ENCODE peak calls at places on chromosomes 13 and 19, in eight cellular contexts. One of them, this sample, is unnamed.
A peak's percentile ranks its signal among the peaks of the same experiment; 100 is the strongest.

GRCh38 chr19:6667114-6667627 is 2.8 kb downstream of the TNFSF14 start:
- DNase-seq in heart right ventricle: no peak
- DNase-seq in lower lobe of right lung: peak; percentile 64
- DNase-seq in fibroblast of lung: no peak
- DNase-seq in ascending aorta: no peak
- DNase-seq in H1: no peak
- DNase-seq in adrenal gland: no peak
- DNase-seq in cardiac muscle cell: no peak
- DNase-seq in this sample: no peak

GRCh38 chr19:29404951-29405727 is 120.7 kb upstream of the VSTM2B start:
- DNase-seq in heart right ventricle: no peak
- DNase-seq in lower lobe of right lung: no peak
- DNase-seq in fibroblast of lung: no peak
- DNase-seq in ascending aorta: no peak
- DNase-seq in H1: peak; percentile 38
- DNase-seq in adrenal gland: peak; percentile 22
- DNase-seq in cardiac muscle cell: no peak
- DNase-seq in this sample: peak; percentile 74

GRCh38 chr13:91482427-91482826 is 84.0 kb downstream of the GPC5 start:
- DNase-seq in heart right ventricle: no peak
- DNase-seq in lower lobe of right lung: no peak
- DNase-seq in fibroblast of lung: peak; percentile 10
- DNase-seq in ascending aorta: no peak
- DNase-seq in H1: no peak
- DNase-seq in adrenal gland: no peak
- DNase-seq in cardiac muscle cell: no peak
- DNase-seq in this sample: no peak

GRCh38 chr19:17246681-17247425 is 1.1 kb upstream of the NR2F6 start:
- DNase-seq in heart right ventricle: peak; percentile 50
- DNase-seq in lower lobe of right lung: peak; percentile 66
- DNase-seq in fibroblast of lung: peak; percentile 37
- DNase-seq in ascending aorta: no peak
- DNase-seq in H1: no peak
- DNase-seq in adrenal gland: peak; percentile 58
- DNase-seq in cardiac muscle cell: peak; percentile 29
- DNase-seq in this sample: peak; percentile 79

GRCh38 chr13:113216165-113217056 is 7.0 kb downstream of the CUL4A start:
- DNase-seq in heart right ventricle: no peak
- DNase-seq in lower lobe of right lung: peak; percentile 71
- DNase-seq in fibroblast of lung: peak; percentile 84
- DNase-seq in ascending aorta: peak; percentile 56
- DNase-seq in H1: no peak
- DNase-seq in adrenal gland: peak; percentile 85
- DNase-seq in cardiac muscle cell: peak; percentile 52
- DNase-seq in this sample: peak; percentile 44

GRCh38 chr19:15276620-15277019 is 44.4 kb upstream of the EPHX3 start:
- DNase-seq in heart right ventricle: no peak
- DNase-seq in lower lobe of right lung: no peak
- DNase-seq in fibroblast of lung: no peak
- DNase-seq in ascending aorta: no peak
- DNase-seq in H1: no peak
- DNase-seq in adrenal gland: peak; percentile 50
- DNase-seq in cardiac muscle cell: no peak
- DNase-seq in this sample: no peak

GRCh38 chr19:48325265-48325910 is at the start of gene EMP3:
- DNase-seq in heart right ventricle: peak; percentile 81
- DNase-seq in lower lobe of right lung: peak; percentile 81
- DNase-seq in fibroblast of lung: peak; percentile 91
- DNase-seq in ascending aorta: peak; percentile 92
- DNase-seq in H1: no peak
- DNase-seq in adrenal gland: peak; percentile 92
- DNase-seq in cardiac muscle cell: peak; percentile 95
- DNase-seq in this sample: peak; percentile 92

GRCh38 chr13:114025432-114026127 is 51.7 kb upstream of the C13orf46 start:
- DNase-seq in heart right ventricle: peak; percentile 26
- DNase-seq in lower lobe of right lung: no peak
- DNase-seq in fibroblast of lung: peak; percentile 77
- DNase-seq in ascending aorta: no peak
- DNase-seq in H1: no peak
- DNase-seq in adrenal gland: no peak
- DNase-seq in cardiac muscle cell: peak; percentile 88
- DNase-seq in this sample: peak; percentile 62

GRCh38 chr19:11194657-11195056 is 2.7 kb downstream of the KANK2 start:
- DNase-seq in heart right ventricle: peak; percentile 29
- DNase-seq in lower lobe of right lung: no peak
- DNase-seq in fibroblast of lung: no peak
- DNase-seq in ascending aorta: no peak
- DNase-seq in H1: no peak
- DNase-seq in adrenal gland: no peak
- DNase-seq in cardiac muscle cell: peak; percentile 50
- DNase-seq in this sample: no peak

GRCh38 chr19:5623397-5624153 is 692 bp downstream of the SAFB start:
- DNase-seq in heart right ventricle: peak; percentile 25
- DNase-seq in lower lobe of right lung: no peak
- DNase-seq in fibroblast of lung: no peak
- DNase-seq in ascending aorta: peak; percentile 70
- DNase-seq in H1: no peak
- DNase-seq in adrenal gland: no peak
- DNase-seq in cardiac muscle cell: no peak
- DNase-seq in this sample: peak; percentile 56

GRCh38 chr13:101982903-101983302 is 418.9 kb downstream of the FGF14 start:
- DNase-seq in heart right ventricle: no peak
- DNase-seq in lower lobe of right lung: no peak
- DNase-seq in fibroblast of lung: no peak
- DNase-seq in ascending aorta: no peak
- DNase-seq in H1: no peak
- DNase-seq in adrenal gland: no peak
- DNase-seq in cardiac muscle cell: no peak
- DNase-seq in this sample: no peak

GRCh38 chr19:47049307-47049700 is 880 bp upstream of the TMEM160 start:
- DNase-seq in heart right ventricle: no peak
- DNase-seq in lower lobe of right lung: no peak
- DNase-seq in fibroblast of lung: peak; percentile 74
- DNase-seq in ascending aorta: no peak
- DNase-seq in H1: no peak
- DNase-seq in adrenal gland: no peak
- DNase-seq in cardiac muscle cell: peak; percentile 54
- DNase-seq in this sample: no peak

GRCh38 chr13:29522044-29522685 is 73.3 kb downstream of the SLC7A1 start:
- DNase-seq in heart right ventricle: no peak
- DNase-seq in lower lobe of right lung: no peak
- DNase-seq in fibroblast of lung: peak; percentile 91
- DNase-seq in ascending aorta: peak; percentile 89
- DNase-seq in H1: no peak
- DNase-seq in adrenal gland: no peak
- DNase-seq in cardiac muscle cell: peak; percentile 97
- DNase-seq in this sample: peak; percentile 48

GRCh38 chr19:47891923-47892666 is 6.0 kb upstream of the SULT2A1 start:
- DNase-seq in heart right ventricle: no peak
- DNase-seq in lower lobe of right lung: no peak
- DNase-seq in fibroblast of lung: peak; percentile 12
- DNase-seq in ascending aorta: no peak
- DNase-seq in H1: no peak
- DNase-seq in adrenal gland: peak; percentile 81
- DNase-seq in cardiac muscle cell: peak; percentile 81
- DNase-seq in this sample: no peak

GRCh38 chr13:52405767-52406494 is at the start of gene THSD1:
- DNase-seq in heart right ventricle: peak; percentile 86
- DNase-seq in lower lobe of right lung: peak; percentile 69
- DNase-seq in fibroblast of lung: peak; percentile 62
- DNase-seq in ascending aorta: peak; percentile 77
- DNase-seq in H1: no peak
- DNase-seq in adrenal gland: peak; percentile 71
- DNase-seq in cardiac muscle cell: peak; percentile 52
- DNase-seq in this sample: peak; percentile 93

GRCh38 chr13:94683426-94683825 is 28.9 kb downstream of the SOX21 start:
- DNase-seq in heart right ventricle: no peak
- DNase-seq in lower lobe of right lung: no peak
- DNase-seq in fibroblast of lung: no peak
- DNase-seq in ascending aorta: no peak
- DNase-seq in H1: no peak
- DNase-seq in adrenal gland: no peak
- DNase-seq in cardiac muscle cell: no peak
- DNase-seq in this sample: no peak

GRCh38 chr13:113005997-113006396 is 37.0 kb downstream of the MCF2L start:
- DNase-seq in heart right ventricle: no peak
- DNase-seq in lower lobe of right lung: no peak
- DNase-seq in fibroblast of lung: no peak
- DNase-seq in ascending aorta: no peak
- DNase-seq in H1: no peak
- DNase-seq in adrenal gland: no peak
- DNase-seq in cardiac muscle cell: no peak
- DNase-seq in this sample: no peak

DNA sequence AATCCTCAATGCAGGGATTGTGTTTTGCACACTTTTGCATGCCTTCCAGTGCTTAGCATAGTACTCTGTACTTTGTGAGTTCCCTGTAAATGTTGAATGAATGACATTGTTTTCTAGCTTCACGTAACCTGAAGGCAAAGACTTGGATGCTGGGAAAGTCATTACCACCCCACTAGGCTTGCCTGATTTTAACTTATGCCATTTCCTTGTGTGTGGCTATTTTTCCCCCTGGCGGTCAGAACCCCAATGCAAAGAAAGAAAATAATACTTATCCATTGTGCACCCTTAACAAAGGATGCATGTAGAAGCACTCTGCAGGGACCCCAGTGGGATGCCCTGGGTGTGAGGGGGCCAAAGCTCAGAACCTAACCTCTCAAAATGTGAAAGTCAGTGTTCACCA is 1.2 kb upstream of the ENOX1 start:
- DNase-seq in heart right ventricle: no peak
- DNase-seq in lower lobe of right lung: no peak
- DNase-seq in fibroblast of lung: peak; percentile 39
- DNase-seq in ascending aorta: no peak
- DNase-seq in H1: no peak
- DNase-seq in adrenal gland: no peak
- DNase-seq in cardiac muscle cell: peak; percentile 63
- DNase-seq in this sample: no peak
- H3K27me3 ChIP-seq in heart right ventricle: no peaks in the 10 kb centered on the region
- H3K27me3 ChIP-seq in lower lobe of right lung: peaks cover 45% of the 10 kb centered on the region
- H3K27me3 ChIP-seq in fibroblast of lung: no peaks in the 10 kb centered on the region
- H3K27me3 ChIP-seq in ascending aorta: no peaks in the 10 kb centered on the region
- H3K27me3 ChIP-seq in H1: peaks cover 6% of the 10 kb centered on the region
- H3K27me3 ChIP-seq in adrenal gland: peaks cover 6% of the 10 kb centered on the region
- H3K27me3 ChIP-seq in cardiac muscle cell: peaks cover 35% of the 10 kb centered on the region
- H3K27me3 ChIP-seq in this sample: no peaks in the 10 kb centered on the region

DNA sequence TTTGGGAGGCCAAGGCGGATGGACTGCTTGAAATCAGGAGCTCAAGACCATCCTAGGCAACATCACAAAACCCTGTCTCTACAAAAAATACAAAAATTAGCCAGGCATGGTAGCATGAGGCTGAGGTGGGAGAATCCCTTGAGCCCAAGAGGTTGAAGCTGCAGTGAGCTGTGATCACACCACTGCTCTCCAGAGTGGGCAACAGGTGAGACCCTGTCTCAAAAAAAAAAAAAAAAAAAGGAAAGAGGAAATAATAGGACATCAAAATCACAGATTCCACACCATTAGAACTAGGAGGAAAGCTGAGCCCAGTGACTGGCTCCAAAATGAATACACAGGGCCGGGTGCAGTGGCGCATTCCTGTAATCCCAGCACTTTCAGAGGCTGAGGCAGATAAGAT is 3.2 kb upstream of the ZNF8 start:
- DNase-seq in heart right ventricle: no peak
- DNase-seq in lower lobe of right lung: no peak
- DNase-seq in fibroblast of lung: no peak
- DNase-seq in ascending aorta: no peak
- DNase-seq in H1: no peak
- DNase-seq in adrenal gland: no peak
- DNase-seq in cardiac muscle cell: no peak
- DNase-seq in this sample: no peak
- H3K9me3 ChIP-seq in heart right ventricle: no peaks in the 10 kb centered on the region
- H3K9me3 ChIP-seq in lower lobe of right lung: peaks cover 69% of the 10 kb centered on the region
- H3K9me3 ChIP-seq in fibroblast of lung: no peaks in the 10 kb centered on the region
- H3K9me3 ChIP-seq in ascending aorta: peaks cover 70% of the 10 kb centered on the region
- H3K9me3 ChIP-seq in H1: no peaks in the 10 kb centered on the region
- H3K9me3 ChIP-seq in adrenal gland: no peaks in the 10 kb centered on the region
- H3K9me3 ChIP-seq in cardiac muscle cell: no peaks in the 10 kb centered on the region
- H3K9me3 ChIP-seq in this sample: peaks cover 4% of the 10 kb centered on the region

DNA sequence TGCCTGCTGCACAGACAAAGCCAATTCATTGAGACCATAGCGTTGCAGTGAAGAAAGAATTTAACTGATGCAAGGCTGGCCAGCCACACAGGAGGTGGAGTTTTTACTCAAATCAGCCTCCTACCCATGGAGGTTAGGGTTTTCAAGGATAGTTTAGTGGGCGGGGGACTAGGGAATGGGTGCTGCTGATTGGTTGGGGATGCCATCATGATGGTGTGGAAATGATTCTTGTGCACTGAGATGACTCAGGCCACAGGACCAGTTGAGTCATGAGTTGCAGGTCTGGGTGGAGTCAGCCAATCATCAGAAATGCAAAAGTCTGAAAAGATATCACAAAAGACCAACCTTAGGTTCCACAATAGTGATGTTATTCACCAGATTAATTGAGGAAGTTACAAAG is 359.6 kb downstream of the FOXO1 start:
- DNase-seq in heart right ventricle: no peak
- DNase-seq in lower lobe of right lung: no peak
- DNase-seq in fibroblast of lung: no peak
- DNase-seq in ascending aorta: no peak
- DNase-seq in H1: no peak
- DNase-seq in adrenal gland: no peak
- DNase-seq in cardiac muscle cell: no peak
- DNase-seq in this sample: no peak
- H3K27me3 ChIP-seq in heart right ventricle: no peaks in the 10 kb centered on the region
- H3K27me3 ChIP-seq in lower lobe of right lung: no peaks in the 10 kb centered on the region
- H3K27me3 ChIP-seq in fibroblast of lung: no peaks in the 10 kb centered on the region
- H3K27me3 ChIP-seq in ascending aorta: no peaks in the 10 kb centered on the region
- H3K27me3 ChIP-seq in H1: no peaks in the 10 kb centered on the region
- H3K27me3 ChIP-seq in adrenal gland: no peaks in the 10 kb centered on the region
- H3K27me3 ChIP-seq in cardiac muscle cell: no peaks in the 10 kb centered on the region
- H3K27me3 ChIP-seq in this sample: no peaks in the 10 kb centered on the region

GRCh38 chr19:12205296-12205695 is 42.4 kb downstream of the ZNF136 start:
- DNase-seq in heart right ventricle: no peak
- DNase-seq in lower lobe of right lung: no peak
- DNase-seq in fibroblast of lung: no peak
- DNase-seq in ascending aorta: no peak
- DNase-seq in H1: no peak
- DNase-seq in adrenal gland: no peak
- DNase-seq in cardiac muscle cell: no peak
- DNase-seq in this sample: no peak

GRCh38 chr19:12208221-12208620 is 45.3 kb downstream of the ZNF136 start:
- DNase-seq in heart right ventricle: no peak
- DNase-seq in lower lobe of right lung: no peak
- DNase-seq in fibroblast of lung: no peak
- DNase-seq in ascending aorta: no peak
- DNase-seq in H1: no peak
- DNase-seq in adrenal gland: no peak
- DNase-seq in cardiac muscle cell: no peak
- DNase-seq in this sample: no peak

GRCh38 chr19:12198136-12198535 is 35.2 kb downstream of the ZNF136 start:
- DNase-seq in heart right ventricle: no peak
- DNase-seq in lower lobe of right lung: no peak
- DNase-seq in fibroblast of lung: no peak
- DNase-seq in ascending aorta: no peak
- DNase-seq in H1: no peak
- DNase-seq in adrenal gland: no peak
- DNase-seq in cardiac muscle cell: no peak
- DNase-seq in this sample: no peak

GRCh38 chr19:12200020-12200419 is 37.1 kb downstream of the ZNF136 start:
- DNase-seq in heart right ventricle: no peak
- DNase-seq in lower lobe of right lung: no peak
- DNase-seq in fibroblast of lung: no peak
- DNase-seq in ascending aorta: no peak
- DNase-seq in H1: no peak
- DNase-seq in adrenal gland: no peak
- DNase-seq in cardiac muscle cell: no peak
- DNase-seq in this sample: no peak

GRCh38 chr19:12202250-12202649 is 39.4 kb downstream of the ZNF136 start:
- DNase-seq in heart right ventricle: peak; percentile 29
- DNase-seq in lower lobe of right lung: peak; percentile 52
- DNase-seq in fibroblast of lung: no peak
- DNase-seq in ascending aorta: no peak
- DNase-seq in H1: peak; percentile 27
- DNase-seq in adrenal gland: no peak
- DNase-seq in cardiac muscle cell: peak; percentile 10
- DNase-seq in this sample: peak; percentile 58
- H3K9me3 ChIP-seq in heart right ventricle: no peaks in the 10 kb centered on the region
- H3K9me3 ChIP-seq in lower lobe of right lung: peaks cover 26% of the 10 kb centered on the region
- H3K9me3 ChIP-seq in fibroblast of lung: no peaks in the 10 kb centered on the region
- H3K9me3 ChIP-seq in ascending aorta: peaks cover 100% of the 10 kb centered on the region
- H3K9me3 ChIP-seq in H1: peaks cover 27% of the 10 kb centered on the region
- H3K9me3 ChIP-seq in adrenal gland: no peaks in the 10 kb centered on the region
- H3K9me3 ChIP-seq in cardiac muscle cell: peaks cover 3% of the 10 kb centered on the region
- H3K9me3 ChIP-seq in this sample: no peaks in the 10 kb centered on the region